ENCODE peak calls at places on chromosomes 4 and X, in four cellular contexts. S is CD4-positive, CD25-positive, alpha-beta regulatory T cell; I is MM.1S; W is left lung. C is an unnamed sample.

GRCh38 chrX:153767674-153768055 is 3.6 kb downstream of the PLXNB3 start:
- DNase-seq in S (no peak), I (no peak), W (no peak), C (no peak)

GRCh38 chr4:183830438-183830985 is 74.6 kb upstream of the STOX2 start:
- DNase-seq in W (no peak), I (no peak), S (no peak), C (no peak)

GRCh38 chr4:104063341-104063740 is 343.6 kb upstream of the TACR3 start:
- DNase-seq in W (no peak), S (no peak), I (no peak), C (no peak)

GRCh38 chr4:121307441-121308327 is 73.1 kb downstream of the QRFPR start:
- DNase-seq in I (peak), S (peak), W (no peak), C (no peak)

GRCh38 chrX:38437093-38437492 is 84.7 kb downstream of the OTC start:
- DNase-seq in S (no peak), W (no peak), I (no peak), C (no peak)

GRCh38 chrX:12563121-12563520 is 228.1 kb upstream of the PRPS2 start:
- DNase-seq in W (no peak), S (no peak), I (no peak), C (no peak)

GRCh38 chr4:11710484-11710883 is 281.8 kb upstream of the HS3ST1 start:
- DNase-seq in S (no peak), I (no peak), W (no peak), C (no peak)

GRCh38 chr4:129344058-129344457 is 248.1 kb downstream of the C4orf33 start:
- DNase-seq in I (peak), W (no peak), S (no peak), C (no peak)

GRCh38 chrX:97158270-97158669 is 274.6 kb downstream of the RPA4 start:
- DNase-seq in S (no peak), W (no peak), I (no peak), C (no peak)

GRCh38 chrX:43735957-43736356 is 79.9 kb downstream of the MAOA start:
- DNase-seq in I (no peak), W (no peak), S (no peak), C (no peak)

GRCh38 chr4:8300832-8301231 is 31.3 kb downstream of the HTRA3 start:
- DNase-seq in S (no peak), I (no peak), W (no peak), C (no peak)

GRCh38 chr4:8302331-8302730 is 32.8 kb downstream of the HTRA3 start:
- DNase-seq in I (no peak), S (no peak), W (no peak), C (no peak)

GRCh38 chr4:8303485-8304281 is 34.1 kb downstream of the HTRA3 start:
- DNase-seq in I (no peak), S (no peak), W (peak), C (no peak)

GRCh38 chr4:8304827-8305695 is 35.5 kb downstream of the HTRA3 start:
- DNase-seq in S (no peak), W (peak), I (no peak), C (no peak)

GRCh38 chr4:8303081-8303480 is 33.5 kb downstream of the HTRA3 start:
- DNase-seq in I (no peak), S (no peak), W (peak), C (no peak)
- H3K27ac ChIP-seq in I (no peak), S (no peak), W (no peak), C (no peak)

GRCh38 chrX:130594453-130594916 is 192.7 kb downstream of the RBMX2 start:
- DNase-seq in W (no peak), I (no peak), S (no peak), C (no peak)
- H3K27ac ChIP-seq in W (no peak), I (no peak), S (no peak), C (peak)

GRCh38 chr4:95087657-95088455 is 330.1 kb downstream of the BMPR1B start:
- DNase-seq in I (no peak), S (no peak), W (no peak), C (no peak)
- H3K27ac ChIP-seq in I (no peak), S (no peak), W (no peak), C (no peak)

GRCh38 chr4:124753941-124754581 is 41.5 kb upstream of the ANKRD50 start:
- DNase-seq in S (no peak), I (no peak), W (peak), C (no peak)

GRCh38 chr4:124748965-124749364 is 36.4 kb upstream of the ANKRD50 start:
- DNase-seq in I (no peak), W (no peak), S (no peak), C (no peak)

GRCh38 chr4:124757121-124757520 is 44.6 kb upstream of the ANKRD50 start:
- DNase-seq in S (no peak), W (no peak), I (no peak), C (no peak)

GRCh38 chr4:124754671-124755070 is 42.1 kb upstream of the ANKRD50 start:
- DNase-seq in S (no peak), I (no peak), W (no peak), C (no peak)
- H3K27ac ChIP-seq in S (no peak), I (no peak), W (peak), C (no peak)

GRCh38 chr4:88757776-88758175 is 60.1 kb upstream of the NAP1L5 start:
- DNase-seq in S (no peak), W (no peak), I (no peak), C (no peak)

GRCh38 chr4:88757067-88757466 is 59.4 kb upstream of the NAP1L5 start:
- DNase-seq in W (no peak), I (no peak), S (no peak), C (no peak)

GRCh38 chr4:88761342-88761741 is 63.7 kb upstream of the NAP1L5 start:
- DNase-seq in I (no peak), W (no peak), S (no peak), C (no peak)

GRCh38 chr4:88758264-88758663 is 60.6 kb upstream of the NAP1L5 start:
- DNase-seq in I (no peak), S (no peak), W (no peak), C (no peak)

DNA sequence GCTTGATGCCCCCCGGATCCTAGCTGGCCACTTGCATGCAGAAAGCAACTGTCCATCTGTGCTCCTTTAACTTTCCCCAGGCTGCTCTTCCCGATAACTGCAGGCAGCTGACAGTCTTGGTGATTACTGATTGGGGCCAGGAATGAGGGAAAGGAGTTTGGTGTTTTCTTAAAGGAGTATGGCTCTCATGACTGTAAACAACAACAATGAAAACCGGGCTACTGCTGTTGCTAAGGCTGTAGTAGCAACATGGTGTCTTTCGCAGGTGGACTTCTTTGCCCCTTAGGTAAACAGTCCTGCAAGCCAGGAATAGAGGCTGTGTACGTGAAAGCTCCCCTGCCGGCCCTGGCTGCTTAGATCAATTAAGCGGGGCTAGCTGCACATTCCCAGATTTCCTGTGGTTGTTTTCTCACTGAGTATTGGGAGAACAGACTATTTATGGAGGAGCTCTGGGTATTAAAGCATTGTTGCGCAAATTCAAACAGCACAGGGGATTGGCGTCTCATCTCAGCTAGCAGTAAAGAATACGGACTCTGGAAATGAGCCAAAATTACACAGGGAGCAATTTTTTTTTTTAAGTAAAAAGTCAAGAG is 61.5 kb upstream of the NAP1L5 start:
- DNase-seq in S (no peak), I (no peak), W (no peak), C (no peak)
- H3K27ac ChIP-seq in S (no peak), I (no peak), W (no peak), C (no peak)

GRCh38 chrX:77785400-77785745 is 643 bp downstream of the ATRX start:
- DNase-seq in I (no peak), S (no peak), W (no peak), C (no peak)
- H3K27ac ChIP-seq in I (peak), S (peak), W (peak), C (peak)

DNA sequence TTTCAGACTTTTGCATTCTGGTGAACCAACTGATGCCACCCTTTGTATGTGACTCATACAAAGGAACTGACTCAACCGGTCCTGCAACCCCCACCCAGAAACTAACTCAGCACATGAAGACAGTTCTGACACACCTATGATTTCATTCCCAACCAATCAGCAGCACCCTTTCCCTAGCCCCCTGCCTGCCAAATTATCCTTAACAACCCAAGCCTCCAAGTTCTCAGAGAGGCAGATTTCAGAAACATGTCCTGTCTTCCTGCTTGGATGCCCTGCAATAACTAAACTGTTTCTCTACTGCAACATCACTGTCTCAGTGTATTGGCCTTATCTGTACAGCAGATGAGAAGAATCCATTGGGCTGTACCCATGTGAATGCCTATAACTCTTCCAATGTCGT is 284.7 kb downstream of the CAMK2D start:
- DNase-seq in I (no peak), W (no peak), S (no peak), C (no peak)
- H3K27ac ChIP-seq in I (no peak), W (no peak), S (no peak), C (no peak)

C was measured in substantia nigra.